ENCODE peak calls at places on chromosomes 7 and 10, in seven cellular contexts. One of them, this sample, is unnamed. For H3K4me1, the result is how much of the 10 kb centered on the place peaks cover.

GRCh38 chr10:47165711-47166404 is 134.1 kb upstream of the GDF10 start:
- DNase-seq in prostate gland: peak
- DNase-seq in HCT116: no peak
- DNase-seq in transverse colon: peak
- DNase-seq in spleen: peak
- DNase-seq in suprapubic skin: peak
- DNase-seq in sigmoid colon: peak
- DNase-seq in this sample: no peak

GRCh38 chr10:45374451-45375052 is 536 bp downstream of the ALOX5 start:
- DNase-seq in prostate gland: no peak
- DNase-seq in HCT116: no peak
- DNase-seq in transverse colon: no peak
- DNase-seq in spleen: peak
- DNase-seq in suprapubic skin: no peak
- DNase-seq in sigmoid colon: no peak
- DNase-seq in this sample: no peak

GRCh38 chr7:45601094-45601493 is 26.9 kb downstream of the ADCY1 start:
- DNase-seq in prostate gland: no peak
- DNase-seq in HCT116: no peak
- DNase-seq in transverse colon: no peak
- DNase-seq in spleen: no peak
- DNase-seq in suprapubic skin: no peak
- DNase-seq in sigmoid colon: no peak
- DNase-seq in this sample: peak

GRCh38 chr7:96090756-96091155 is 231.1 kb downstream of the SLC25A13 start:
- DNase-seq in prostate gland: no peak
- DNase-seq in HCT116: no peak
- DNase-seq in transverse colon: no peak
- DNase-seq in spleen: no peak
- DNase-seq in suprapubic skin: no peak
- DNase-seq in sigmoid colon: no peak
- DNase-seq in this sample: no peak

GRCh38 chr7:47383064-47383463 is 198.8 kb downstream of the TNS3 start:
- DNase-seq in prostate gland: no peak
- DNase-seq in HCT116: no peak
- DNase-seq in transverse colon: peak
- DNase-seq in spleen: no peak
- DNase-seq in suprapubic skin: no peak
- DNase-seq in sigmoid colon: peak
- DNase-seq in this sample: peak

GRCh38 chr10:97842658-97843295 is 6.9 kb upstream of the GOLGA7B start:
- DNase-seq in prostate gland: no peak
- DNase-seq in HCT116: no peak
- DNase-seq in transverse colon: no peak
- DNase-seq in spleen: no peak
- DNase-seq in suprapubic skin: no peak
- DNase-seq in sigmoid colon: no peak
- DNase-seq in this sample: no peak

GRCh38 chr10:116768786-116769185 is 26.4 kb upstream of the HSPA12A start:
- DNase-seq in prostate gland: no peak
- DNase-seq in HCT116: no peak
- DNase-seq in transverse colon: no peak
- DNase-seq in spleen: no peak
- DNase-seq in suprapubic skin: peak
- DNase-seq in sigmoid colon: peak
- DNase-seq in this sample: no peak

GRCh38 chr7:137940656-137941518 is 61.0 kb downstream of the CREB3L2 start:
- DNase-seq in prostate gland: no peak
- DNase-seq in HCT116: no peak
- DNase-seq in transverse colon: peak
- DNase-seq in spleen: no peak
- DNase-seq in suprapubic skin: no peak
- DNase-seq in sigmoid colon: no peak
- DNase-seq in this sample: peak

GRCh38 chr10:81722405-81722804 is 152.6 kb upstream of the NRG3 start:
- DNase-seq in prostate gland: no peak
- DNase-seq in HCT116: no peak
- DNase-seq in transverse colon: no peak
- DNase-seq in spleen: no peak
- DNase-seq in suprapubic skin: no peak
- DNase-seq in sigmoid colon: no peak
- DNase-seq in this sample: no peak

GRCh38 chr10:123298583-123298982 is 144.4 kb downstream of the BUB3 start:
- DNase-seq in prostate gland: no peak
- DNase-seq in HCT116: no peak
- DNase-seq in transverse colon: no peak
- DNase-seq in spleen: no peak
- DNase-seq in suprapubic skin: no peak
- DNase-seq in sigmoid colon: no peak
- DNase-seq in this sample: no peak

GRCh38 chr10:70190581-70190980 is 20.3 kb upstream of the SAR1A start:
- DNase-seq in prostate gland: no peak
- DNase-seq in HCT116: no peak
- DNase-seq in transverse colon: no peak
- DNase-seq in spleen: no peak
- DNase-seq in suprapubic skin: no peak
- DNase-seq in sigmoid colon: no peak
- DNase-seq in this sample: no peak

GRCh38 chr10:29784175-29784773 is 149.5 kb upstream of the SVIL start:
- DNase-seq in prostate gland: peak
- DNase-seq in HCT116: peak
- DNase-seq in transverse colon: peak
- DNase-seq in spleen: no peak
- DNase-seq in suprapubic skin: peak
- DNase-seq in sigmoid colon: peak
- DNase-seq in this sample: peak

GRCh38 chr7:30163231-30163894 is 28.6 kb downstream of the MTURN start:
- DNase-seq in prostate gland: no peak
- DNase-seq in HCT116: no peak
- DNase-seq in transverse colon: no peak
- DNase-seq in spleen: peak
- DNase-seq in suprapubic skin: no peak
- DNase-seq in sigmoid colon: no peak
- DNase-seq in this sample: no peak
- H3K4me1 ChIP-seq in prostate gland: under half
- H3K4me1 ChIP-seq in HCT116: under half
- H3K4me1 ChIP-seq in transverse colon: under half
- H3K4me1 ChIP-seq in spleen: under half
- H3K4me1 ChIP-seq in suprapubic skin: half or more
- H3K4me1 ChIP-seq in sigmoid colon: under half
- H3K4me1 ChIP-seq in this sample: under half

DNA sequence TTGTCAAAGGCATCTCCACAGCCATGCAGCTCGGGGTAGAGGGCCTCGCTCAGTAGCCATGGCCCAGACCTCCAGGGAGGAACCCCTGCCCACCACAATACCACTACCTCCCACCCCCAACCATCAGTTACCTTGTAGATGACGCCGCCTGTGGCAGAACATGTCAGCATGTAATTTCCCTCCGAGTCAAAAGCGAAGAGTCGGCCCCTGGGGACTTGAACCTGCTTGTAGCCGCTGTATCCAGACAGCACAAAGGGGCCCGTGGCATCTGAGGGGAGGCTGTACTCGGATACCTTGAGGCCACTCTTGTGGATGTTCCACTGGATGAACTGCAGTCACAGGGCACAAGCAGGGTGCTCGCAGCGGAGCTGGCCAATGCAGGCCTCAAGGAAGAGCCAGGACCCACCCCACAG is 16.3 kb upstream of the CYREN start:
- DNase-seq in prostate gland: no peak
- DNase-seq in HCT116: no peak
- DNase-seq in transverse colon: no peak
- DNase-seq in spleen: peak
- DNase-seq in suprapubic skin: peak
- DNase-seq in sigmoid colon: no peak
- DNase-seq in this sample: peak
- TF ChIP-seq POLR2A in prostate gland: no peak
- TF ChIP-seq POLR2A in HCT116: no peak
- TF ChIP-seq POLR2A in transverse colon: no peak
- TF ChIP-seq POLR2A in spleen: no peak
- TF ChIP-seq POLR2A in suprapubic skin: no peak
- TF ChIP-seq POLR2A in sigmoid colon: no peak
- TF ChIP-seq POLR2A in this sample: no peak

GRCh38 chr7:66301249-66301648 is 96.1 kb downstream of the TPST1 start:
- DNase-seq in prostate gland: no peak
- DNase-seq in HCT116: no peak
- DNase-seq in transverse colon: no peak
- DNase-seq in spleen: no peak
- DNase-seq in suprapubic skin: no peak
- DNase-seq in sigmoid colon: no peak
- DNase-seq in this sample: no peak
- TF ChIP-seq POLR2AphosphoS5 in prostate gland: no peak
- TF ChIP-seq POLR2AphosphoS5 in HCT116: no peak
- TF ChIP-seq POLR2AphosphoS5 in transverse colon: no peak
- TF ChIP-seq POLR2AphosphoS5 in spleen: no peak
- TF ChIP-seq POLR2AphosphoS5 in suprapubic skin: no peak
- TF ChIP-seq POLR2AphosphoS5 in sigmoid colon: no peak
- TF ChIP-seq POLR2AphosphoS5 in this sample: no peak

DNA sequence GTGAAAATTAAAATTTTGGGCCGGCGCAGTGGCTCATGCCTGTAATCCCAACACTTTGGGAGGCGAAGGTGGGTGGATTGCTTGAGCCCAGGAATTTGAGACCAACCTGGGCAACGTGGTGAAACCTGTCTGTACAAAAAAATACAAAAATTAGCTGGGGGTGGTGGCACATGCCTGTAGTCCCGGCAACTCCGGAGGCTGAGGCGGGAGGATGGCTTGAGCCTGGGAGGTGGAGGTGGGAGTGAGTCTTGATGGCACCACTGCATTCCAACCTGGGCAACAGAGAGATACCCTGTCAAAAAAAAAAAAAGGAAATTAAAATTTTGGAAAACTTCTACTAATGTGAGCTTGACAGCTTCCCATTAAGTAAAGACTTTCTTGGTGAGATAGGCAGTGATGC is 3.1 kb downstream of the SRRT start:
- DNase-seq in prostate gland: no peak
- DNase-seq in HCT116: no peak
- DNase-seq in transverse colon: no peak
- DNase-seq in spleen: no peak
- DNase-seq in suprapubic skin: no peak
- DNase-seq in sigmoid colon: no peak
- DNase-seq in this sample: no peak
- H3K4me1 ChIP-seq in prostate gland: under half
- H3K4me1 ChIP-seq in HCT116: under half
- H3K4me1 ChIP-seq in transverse colon: under half
- H3K4me1 ChIP-seq in spleen: under half
- H3K4me1 ChIP-seq in suprapubic skin: under half
- H3K4me1 ChIP-seq in sigmoid colon: under half
- H3K4me1 ChIP-seq in this sample: half or more

GRCh38 chr7:87219545-87220025 is at the start of gene TMEM243:
- DNase-seq in prostate gland: peak
- DNase-seq in HCT116: no peak
- DNase-seq in transverse colon: peak
- DNase-seq in spleen: peak
- DNase-seq in suprapubic skin: peak
- DNase-seq in sigmoid colon: peak
- DNase-seq in this sample: peak
- TF ChIP-seq POLR2A in prostate gland: peak
- TF ChIP-seq POLR2A in HCT116: no peak
- TF ChIP-seq POLR2A in transverse colon: peak
- TF ChIP-seq POLR2A in spleen: peak
- TF ChIP-seq POLR2A in suprapubic skin: peak
- TF ChIP-seq POLR2A in sigmoid colon: peak
- TF ChIP-seq POLR2A in this sample: peak

GRCh38 chr10:120506674-120507073 is 49.6 kb downstream of the PLPP4 start:
- DNase-seq in prostate gland: no peak
- DNase-seq in HCT116: no peak
- DNase-seq in transverse colon: no peak
- DNase-seq in spleen: no peak
- DNase-seq in suprapubic skin: no peak
- DNase-seq in sigmoid colon: no peak
- DNase-seq in this sample: no peak
- TF ChIP-seq POLR2AphosphoS5 in prostate gland: no peak
- TF ChIP-seq POLR2AphosphoS5 in HCT116: no peak
- TF ChIP-seq POLR2AphosphoS5 in transverse colon: no peak
- TF ChIP-seq POLR2AphosphoS5 in spleen: no peak
- TF ChIP-seq POLR2AphosphoS5 in suprapubic skin: no peak
- TF ChIP-seq POLR2AphosphoS5 in sigmoid colon: no peak
- TF ChIP-seq POLR2AphosphoS5 in this sample: no peak

DNA sequence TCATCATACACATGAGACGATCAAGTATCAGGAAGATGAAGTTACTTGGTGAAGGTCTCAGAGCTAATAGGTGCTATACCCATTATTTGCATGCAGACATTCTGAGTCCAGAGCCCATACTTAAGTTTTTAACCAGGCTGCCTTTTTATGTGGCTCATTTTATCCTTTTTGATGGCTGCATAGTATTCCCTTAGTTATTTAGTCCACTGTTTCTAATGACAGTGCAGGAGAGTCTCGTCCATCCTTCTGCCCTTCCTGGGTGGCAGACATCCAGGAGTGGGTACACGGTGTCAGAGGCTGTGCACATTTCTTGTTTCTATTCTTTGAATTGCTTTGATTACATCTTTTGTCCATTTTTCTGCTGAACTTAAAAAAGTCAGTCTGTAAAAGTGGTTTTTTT is 11.8 kb downstream of the PPP2R2D start:
- DNase-seq in prostate gland: no peak
- DNase-seq in HCT116: no peak
- DNase-seq in transverse colon: no peak
- DNase-seq in spleen: no peak
- DNase-seq in suprapubic skin: no peak
- DNase-seq in sigmoid colon: peak
- DNase-seq in this sample: no peak
- H3K4me1 ChIP-seq in prostate gland: under half
- H3K4me1 ChIP-seq in HCT116: under half
- H3K4me1 ChIP-seq in transverse colon: under half
- H3K4me1 ChIP-seq in spleen: under half
- H3K4me1 ChIP-seq in suprapubic skin: under half
- H3K4me1 ChIP-seq in sigmoid colon: under half
- H3K4me1 ChIP-seq in this sample: under half

GRCh38 chr7:26369519-26370385 is 78.1 kb downstream of the SNX10 start:
- DNase-seq in prostate gland: peak
- DNase-seq in HCT116: peak
- DNase-seq in transverse colon: peak
- DNase-seq in spleen: no peak
- DNase-seq in suprapubic skin: no peak
- DNase-seq in sigmoid colon: no peak
- DNase-seq in this sample: no peak

GRCh38 chr7:26367219-26367711 is 75.6 kb downstream of the SNX10 start:
- DNase-seq in prostate gland: no peak
- DNase-seq in HCT116: no peak
- DNase-seq in transverse colon: no peak
- DNase-seq in spleen: no peak
- DNase-seq in suprapubic skin: no peak
- DNase-seq in sigmoid colon: no peak
- DNase-seq in this sample: no peak

GRCh38 chr7:26365077-26365896 is 73.6 kb downstream of the SNX10 start:
- DNase-seq in prostate gland: peak
- DNase-seq in HCT116: peak
- DNase-seq in transverse colon: peak
- DNase-seq in spleen: no peak
- DNase-seq in suprapubic skin: no peak
- DNase-seq in sigmoid colon: no peak
- DNase-seq in this sample: peak

GRCh38 chr7:26365897-26366267 is 74.2 kb downstream of the SNX10 start:
- DNase-seq in prostate gland: no peak
- DNase-seq in HCT116: no peak
- DNase-seq in transverse colon: no peak
- DNase-seq in spleen: no peak
- DNase-seq in suprapubic skin: no peak
- DNase-seq in sigmoid colon: no peak
- DNase-seq in this sample: no peak

DNA sequence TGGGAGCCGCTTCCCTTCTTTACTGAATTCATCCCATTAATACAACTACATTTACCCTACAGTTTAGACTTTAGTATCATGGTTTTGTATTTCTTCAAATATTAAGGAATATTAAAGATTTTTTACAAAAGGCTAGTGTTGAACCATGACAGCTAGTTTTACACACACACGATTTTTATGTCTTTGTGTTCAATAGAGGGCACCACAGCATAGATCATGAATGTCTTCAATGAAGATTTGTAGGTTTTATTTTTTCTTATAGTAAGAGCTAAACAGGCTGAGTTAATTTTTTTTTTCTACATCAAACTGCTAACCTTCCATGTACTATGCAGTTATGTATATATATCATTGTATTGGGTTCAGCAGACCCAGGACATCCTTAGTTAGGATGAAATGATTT is 76.9 kb downstream of the SNX10 start:
- DNase-seq in prostate gland: no peak
- DNase-seq in HCT116: no peak
- DNase-seq in transverse colon: no peak
- DNase-seq in spleen: no peak
- DNase-seq in suprapubic skin: no peak
- DNase-seq in sigmoid colon: no peak
- DNase-seq in this sample: no peak
- TF ChIP-seq POLR2A in prostate gland: no peak
- TF ChIP-seq POLR2A in HCT116: no peak
- TF ChIP-seq POLR2A in transverse colon: no peak
- TF ChIP-seq POLR2A in spleen: no peak
- TF ChIP-seq POLR2A in suprapubic skin: no peak
- TF ChIP-seq POLR2A in sigmoid colon: no peak
- TF ChIP-seq POLR2A in this sample: no peak